ENCODE peak calls at places on chromosomes 7 and 10, in four cellular contexts. N is astrocyte of the spinal cord, P is GDM1, D is tibial artery. Q is an unnamed sample.
A peak's percentile ranks its signal among the peaks of the same experiment; 100 is the strongest.

GRCh38 chr7:74438327-74438726 is 15.4 kb upstream of the GTF2IRD1 start:
- DNase-seq in D (no peak), P (no peak), N (no peak), Q (no peak)

GRCh38 chr10:48981310-48981907 is 41.8 kb upstream of the LRRC18 start:
- DNase-seq in D (peak; percentile 74), P (peak; percentile 7), N (peak; percentile 32), Q (peak; percentile 56)

GRCh38 chr7:99392659-99393362 is 15.6 kb downstream of the PDAP1 start:
- DNase-seq in D (peak; percentile 88), N (peak; percentile 69), P (no peak), Q (peak; percentile 80)

GRCh38 chr7:132255898-132256297 is 320.4 kb downstream of the PLXNA4 start:
- DNase-seq in D (no peak), P (no peak), N (no peak), Q (peak; percentile 44)

GRCh38 chr7:98286093-98286525 is 4.6 kb downstream of the BRI3 start:
- DNase-seq in D (peak; percentile 91), P (no peak), N (peak; percentile 29), Q (peak; percentile 83)

GRCh38 chr7:130918129-130919052 is 184.4 kb upstream of the KLF14 start:
- DNase-seq in P (no peak), D (no peak), N (no peak), Q (no peak)

GRCh38 chr10:119521443-119522204 is 20.9 kb downstream of the RGS10 start:
- DNase-seq in P (no peak), D (no peak), N (peak; percentile 58), Q (no peak)

GRCh38 chr7:14073543-14073942 is 84.1 kb upstream of the ETV1 start:
- DNase-seq in N (no peak), D (no peak), P (peak; percentile 3), Q (no peak)

GRCh38 chr10:103583871-103584215 is 90.3 kb downstream of the NEURL1 start:
- DNase-seq in P (no peak), D (no peak), N (no peak), Q (no peak)

GRCh38 chr7:143205560-143206293 is 16.1 kb upstream of the TAS2R40 start:
- DNase-seq in P (peak; percentile 87), D (no peak), N (no peak), Q (peak; percentile 40)

GRCh38 chr7:2920956-2921708 is 77.0 kb upstream of the GNA12 start:
- DNase-seq in P (no peak), N (no peak), D (peak; percentile 54), Q (no peak)

GRCh38 chr10:73405556-73405955 is 8.3 kb downstream of the ANXA7 start:
- DNase-seq in P (no peak), N (no peak), D (no peak), Q (no peak)

GRCh38 chr7:86600506-86601290 is 43.0 kb upstream of the GRM3 start:
- DNase-seq in P (no peak), N (no peak), D (no peak), Q (no peak)

GRCh38 chr7:152910545-152911013 is 151.0 kb downstream of the ACTR3B start:
- DNase-seq in N (no peak), D (no peak), P (no peak), Q (no peak)

GRCh38 chr10:75358835-75359421 is 42.6 kb downstream of the ZNF503 start:
- DNase-seq in N (peak; percentile 45), P (no peak), D (no peak), Q (no peak)

GRCh38 chr7:16636533-16637173 is 8.9 kb downstream of the ANKMY2 start:
- DNase-seq in D (no peak), P (no peak), N (peak; percentile 50), Q (no peak)

Q was measured in lung.